ENCODE peak calls at places on chromosome 4, in ten cellular contexts. B, Z, T, R, U, V, L, M, J and P are unnamed samples.

GRCh38 chr4:175246941-175247340 is 328.8 kb downstream of the ADAM29 start:
- DNase-seq in B (peak), Z (no peak), T (no peak), R (no peak), U (no peak), V (no peak), L (no peak), M (no peak), J (no peak), P (no peak)

GRCh38 chr4:82801910-82802521 is 3.4 kb upstream of the SCD5 start:
- DNase-seq in B (no peak), Z (peak), T (no peak), R (no peak), U (peak), V (no peak), L (no peak), M (no peak), J (no peak), P (no peak)

GRCh38 chr4:177194906-177195305 is 114.8 kb upstream of the NEIL3 start:
- DNase-seq in B (no peak), Z (no peak), T (no peak), R (no peak), U (no peak), V (no peak), L (no peak), M (no peak), J (no peak), P (no peak)

GRCh38 chr4:54103190-54103574 is 3.2 kb downstream of the GSX2 start:
- DNase-seq in B (no peak), Z (no peak), T (no peak), R (no peak), U (no peak), V (no peak), L (no peak), M (no peak), J (no peak), P (no peak)

GRCh38 chr4:142719854-142720541 is 126.1 kb downstream of the INPP4B start:
- DNase-seq in B (no peak), Z (peak), T (peak), R (no peak), U (peak), V (no peak), L (no peak), M (no peak), J (peak), P (no peak)

GRCh38 chr4:123449780-123450179 is 53.2 kb downstream of the SPRY1 start:
- DNase-seq in B (peak), Z (peak), T (no peak), R (no peak), U (peak), V (no peak), L (no peak), M (no peak), J (no peak), P (no peak)

GRCh38 chr4:6873291-6873690 is 36.3 kb upstream of the TBC1D14 start:
- DNase-seq in B (no peak), Z (no peak), T (no peak), R (no peak), U (no peak), V (no peak), L (no peak), M (no peak), J (no peak), P (no peak)

GRCh38 chr4:87007345-87008181 is 72.8 kb downstream of the AFF1 start:
- DNase-seq in B (peak), Z (no peak), T (peak), R (peak), U (peak), V (peak), L (peak), M (peak), J (peak), P (no peak)

GRCh38 chr4:134001057-134001456 is 200.5 kb downstream of the PABPC4L start:
- DNase-seq in B (no peak), Z (no peak), T (no peak), R (no peak), U (no peak), V (no peak), L (no peak), M (no peak), J (no peak), P (no peak)

GRCh38 chr4:185700048-185700447 is 111.9 kb downstream of the SORBS2 start:
- DNase-seq in B (no peak), Z (peak), T (peak), R (no peak), U (no peak), V (no peak), L (no peak), M (no peak), J (no peak), P (no peak)

GRCh38 chr4:182255421-182256190 is 12.4 kb downstream of the TENM3 start:
- DNase-seq in B (no peak), Z (no peak), T (no peak), R (no peak), U (no peak), V (no peak), L (no peak), M (no peak), J (no peak), P (no peak)

GRCh38 chr4:60565558-60565957 is 634.6 kb upstream of the ADGRL3 start:
- DNase-seq in B (no peak), Z (no peak), T (no peak), R (no peak), U (no peak), V (no peak), L (no peak), M (no peak), J (no peak), P (no peak)

GRCh38 chr4:16794816-16795445 is 103.5 kb downstream of the LDB2 start:
- DNase-seq in B (peak), Z (peak), T (peak), R (no peak), U (peak), V (no peak), L (peak), M (no peak), J (peak), P (no peak)

GRCh38 chr4:73687414-73687813 is 53.0 kb upstream of the CXCL8 start:
- DNase-seq in B (no peak), Z (peak), T (no peak), R (no peak), U (no peak), V (no peak), L (no peak), M (no peak), J (no peak), P (no peak)

GRCh38 chr4:137531951-137532868 is at the start of gene PCDH18:
- DNase-seq in B (peak), Z (peak), T (peak), R (peak), U (no peak), V (peak), L (peak), M (peak), J (peak), P (peak)

GRCh38 chr4:187999406-187999932 is 3.9 kb downstream of the ZFP42 start:
- DNase-seq in B (no peak), Z (no peak), T (no peak), R (no peak), U (no peak), V (no peak), L (no peak), M (no peak), J (no peak), P (no peak)

GRCh38 chr4:85543832-85544231 is 68.9 kb downstream of the ARHGAP24 start:
- DNase-seq in B (peak), Z (peak), T (no peak), R (no peak), U (no peak), V (no peak), L (no peak), M (no peak), J (no peak), P (peak)

GRCh38 chr4:37648084-37648817 is 37.9 kb downstream of the RELL1 start:
- DNase-seq in B (peak), Z (peak), T (no peak), R (peak), U (no peak), V (peak), L (peak), M (peak), J (peak), P (peak)

GRCh38 chr4:169080970-169081369 is 70.9 kb upstream of the CBR4 start:
- DNase-seq in B (peak), Z (peak), T (no peak), R (no peak), U (peak), V (no peak), L (peak), M (no peak), J (peak), P (no peak)

GRCh38 chr4:37970702-37971101 is 10.5 kb downstream of the PTTG2 start:
- DNase-seq in B (peak), Z (peak), T (peak), R (peak), U (peak), V (peak), L (peak), M (peak), J (no peak), P (no peak)

GRCh38 chr4:71004281-71004851 is 10.9 kb downstream of the DCK start:
- DNase-seq in B (no peak), Z (no peak), T (peak), R (no peak), U (peak), V (no peak), L (no peak), M (no peak), J (no peak), P (no peak)

GRCh38 chr4:25402521-25402920 is 25.5 kb downstream of the ANAPC4 start:
- DNase-seq in B (no peak), Z (peak), T (no peak), R (no peak), U (no peak), V (no peak), L (no peak), M (no peak), J (no peak), P (no peak)

GRCh38 chr4:6956087-6956433 is 46.4 kb downstream of the TBC1D14 start:
- DNase-seq in B (no peak), Z (no peak), T (no peak), R (no peak), U (no peak), V (no peak), L (peak), M (no peak), J (no peak), P (no peak)

GRCh38 chr4:39526283-39526682 is 956 bp downstream of the UGDH start:
- DNase-seq in B (no peak), Z (no peak), T (peak), R (no peak), U (peak), V (no peak), L (no peak), M (no peak), J (no peak), P (no peak)

GRCh38 chr4:73053076-73053475 is 16.4 kb downstream of the COX18 start:
- DNase-seq in B (peak), Z (no peak), T (no peak), R (no peak), U (no peak), V (no peak), L (no peak), M (no peak), J (no peak), P (no peak)

GRCh38 chr4:100106982-100107381 is 83.3 kb downstream of the DDIT4L start:
- DNase-seq in B (no peak), Z (no peak), T (no peak), R (no peak), U (peak), V (no peak), L (no peak), M (no peak), J (no peak), P (no peak)

GRCh38 chr4:119261986-119262385 is 49.5 kb downstream of the USP53 start:
- DNase-seq in B (no peak), Z (no peak), T (no peak), R (no peak), U (no peak), V (no peak), L (no peak), M (no peak), J (no peak), P (no peak)

GRCh38 chr4:111650146-111650545 is 495.1 kb upstream of the FAM241A start:
- DNase-seq in B (no peak), Z (no peak), T (no peak), R (no peak), U (no peak), V (no peak), L (no peak), M (no peak), J (no peak), P (no peak)

GRCh38 chr4:154781983-154782293 is 866 bp downstream of the RBM46 start:
- DNase-seq in B (no peak), Z (no peak), T (no peak), R (no peak), U (no peak), V (no peak), L (no peak), M (no peak), J (no peak), P (no peak)

GRCh38 chr4:7169134-7169533 is 23.2 kb upstream of the SORCS2 start:
- DNase-seq in B (no peak), Z (no peak), T (no peak), R (peak), U (peak), V (no peak), L (peak), M (peak), J (no peak), P (no peak)

GRCh38 chr4:186693894-186694293 is 29.8 kb downstream of the FAT1 start:
- DNase-seq in B (no peak), Z (no peak), T (no peak), R (no peak), U (no peak), V (no peak), L (no peak), M (no peak), J (no peak), P (no peak)

GRCh38 chr4:123786955-123787354 is 390.4 kb downstream of the SPRY1 start:
- DNase-seq in B (peak), Z (peak), T (no peak), R (peak), U (no peak), V (no peak), L (no peak), M (peak), J (peak), P (no peak)

GRCh38 chr4:83252782-83253405 is 31.7 kb downstream of the COQ2 start:
- DNase-seq in B (peak), Z (peak), T (peak), R (peak), U (peak), V (no peak), L (no peak), M (no peak), J (peak), P (no peak)

GRCh38 chr4:6071191-6071958 is 53.1 kb upstream of the C4orf50 start:
- DNase-seq in B (no peak), Z (no peak), T (no peak), R (peak), U (no peak), V (no peak), L (no peak), M (no peak), J (no peak), P (no peak)

GRCh38 chr4:153074501-153075255 is 129.6 kb upstream of the TRIM2 start:
- DNase-seq in B (no peak), Z (peak), T (no peak), R (no peak), U (no peak), V (no peak), L (no peak), M (no peak), J (no peak), P (peak)

GRCh38 chr4:68948985-68949384 is 2.6 kb downstream of the UGT2A3 start:
- DNase-seq in B (no peak), Z (no peak), T (no peak), R (no peak), U (no peak), V (no peak), L (no peak), M (no peak), J (no peak), P (no peak)

GRCh38 chr4:145414224-145414623 is 67.4 kb upstream of the SMAD1 start:
- DNase-seq in B (no peak), Z (no peak), T (no peak), R (no peak), U (no peak), V (no peak), L (no peak), M (no peak), J (no peak), P (no peak)

GRCh38 chr4:106315476-106315967 is 487 bp downstream of the TBCK start:
- DNase-seq in B (peak), Z (peak), T (no peak), R (peak), U (peak), V (no peak), L (no peak), M (no peak), J (peak), P (no peak)

GRCh38 chr4:154560824-154561231 is 2.0 kb upstream of the FGB start:
- DNase-seq in B (peak), Z (peak), T (no peak), R (no peak), U (no peak), V (no peak), L (no peak), M (no peak), J (no peak), P (peak)

GRCh38 chr4:150999091-150999490 is 16.0 kb downstream of the LRBA start:
- DNase-seq in B (no peak), Z (no peak), T (no peak), R (no peak), U (peak), V (no peak), L (no peak), M (no peak), J (no peak), P (no peak)

GRCh38 chr4:151000747-151001429 is 14.2 kb downstream of the LRBA start:
- DNase-seq in B (no peak), Z (no peak), T (no peak), R (no peak), U (no peak), V (no peak), L (no peak), M (no peak), J (no peak), P (no peak)

DNA sequence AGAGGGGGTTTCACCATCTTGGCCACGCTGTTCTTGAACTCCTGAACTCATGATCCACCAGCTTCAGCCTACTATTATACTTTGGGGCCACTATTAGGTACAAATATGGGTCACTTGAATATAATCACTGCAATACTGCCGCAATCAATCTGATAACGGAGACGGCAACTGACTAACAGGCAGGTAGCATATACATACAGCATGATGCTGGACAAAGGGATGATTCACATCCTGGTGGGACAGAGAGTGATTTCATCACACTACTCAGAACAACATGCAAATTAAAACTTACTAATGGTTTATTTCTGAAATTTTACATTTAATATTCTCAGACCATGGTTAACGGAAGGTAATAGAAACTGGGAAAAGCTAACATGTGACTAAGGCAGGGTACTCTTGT is 10.9 kb downstream of the LRBA start:
- DNase-seq in B (peak), Z (peak), T (no peak), R (no peak), U (no peak), V (no peak), L (no peak), M (no peak), J (no peak), P (no peak)
- H3K4me3 ChIP-seq in B (no peak), Z (no peak), T (no peak), R (no peak), U (no peak), V (no peak), L (no peak), M (no peak), J (no peak), P (no peak)

GRCh38 chr4:150582101-150582565 is at the start of gene MAB21L2:
- DNase-seq in B (no peak), Z (no peak), T (peak), R (no peak), U (no peak), V (no peak), L (no peak), M (no peak), J (peak), P (no peak)
- H3K4me3 ChIP-seq in B (peak), Z (peak), T (peak), R (peak), U (no peak), V (peak), L (peak), M (peak), J (peak), P (peak)

GRCh38 chr4:992297-993110 is 700 bp downstream of the SLC26A1 start:
- DNase-seq in B (no peak), Z (no peak), T (no peak), R (peak), U (no peak), V (peak), L (peak), M (no peak), J (peak), P (no peak)
- H3K4me3 ChIP-seq in B (no peak), Z (no peak), T (no peak), R (peak), U (no peak), V (peak), L (peak), M (no peak), J (no peak), P (no peak)

GRCh38 chr4:140901736-140902336 is 145.7 kb upstream of the TBC1D9 start:
- DNase-seq in B (no peak), Z (no peak), T (no peak), R (no peak), U (no peak), V (no peak), L (no peak), M (no peak), J (no peak), P (no peak)
- H3K4me3 ChIP-seq in B (no peak), Z (no peak), T (no peak), R (no peak), U (no peak), V (no peak), L (no peak), M (no peak), J (no peak), P (no peak)

DNA sequence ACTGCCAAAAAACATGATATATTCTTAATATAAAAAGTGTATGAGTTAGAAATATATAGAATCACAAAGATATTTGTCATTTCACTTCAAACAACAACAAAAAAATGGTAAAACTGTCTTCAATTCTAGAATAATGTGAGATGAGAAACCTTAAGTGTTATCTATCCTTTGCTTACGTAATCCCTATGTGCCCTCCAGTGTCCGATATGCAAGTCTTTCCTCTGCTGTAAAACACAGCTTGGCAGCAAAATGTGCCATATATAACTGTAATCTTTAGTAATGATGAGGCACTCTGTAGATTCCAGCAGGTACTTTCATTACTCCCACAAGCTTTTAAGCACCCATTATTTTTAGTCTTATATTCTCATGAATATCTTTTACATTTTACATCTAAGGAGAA is 555.1 kb upstream of the FRG1 start:
- DNase-seq in B (no peak), Z (no peak), T (no peak), R (no peak), U (no peak), V (no peak), L (no peak), M (no peak), J (no peak), P (no peak)
- H3K4me3 ChIP-seq in B (no peak), Z (no peak), T (no peak), R (no peak), U (no peak), V (no peak), L (no peak), M (no peak), J (no peak), P (no peak)